ENCODE peak calls at places on chromosomes 16 and 17, in four cellular contexts. D, U, Z and B are unnamed samples.

GRCh38 chr17:50117202-50118040 is 12.5 kb downstream of the SAMD14 start:
- DNase-seq in D (peak; percentile 88), U (peak; percentile 38), Z (no peak), B (peak; percentile 66)

GRCh38 chr17:15776871-15777270 is 44.8 kb downstream of the TBC1D26 start:
- DNase-seq in D (no peak), U (no peak), Z (no peak), B (no peak)

GRCh38 chr16:25009822-25010221 is 5.3 kb downstream of the ARHGAP17 start:
- DNase-seq in D (no peak), U (no peak), Z (no peak), B (no peak)

GRCh38 chr16:58629681-58630640 is at the start of gene CNOT1:
- DNase-seq in D (peak; percentile 98), U (peak; percentile 99), Z (peak; percentile 100), B (peak; percentile 99)

GRCh38 chr17:38628441-38628840 is 22.7 kb upstream of the SRCIN1 start:
- DNase-seq in D (peak; percentile 76), U (peak; percentile 22), Z (no peak), B (peak; percentile 37)

GRCh38 chr16:50699345-50700159 is 6.1 kb downstream of the NOD2 start:
- DNase-seq in D (no peak), U (no peak), Z (no peak), B (peak; percentile 47)

GRCh38 chr16:58814348-58814801 is 80.3 kb upstream of the GOT2 start:
- DNase-seq in D (peak; percentile 55), U (peak; percentile 40), Z (no peak), B (peak; percentile 47)

GRCh38 chr17:50532452-50533024 is at the start of gene EPN3:
- DNase-seq in D (no peak), U (no peak), Z (no peak), B (no peak)

GRCh38 chr16:1357906-1358566 is 6.3 kb downstream of the GNPTG start:
- DNase-seq in D (no peak), U (no peak), Z (no peak), B (no peak)

GRCh38 chr17:81379523-81379942 is 15.7 kb upstream of the BAHCC1 start:
- DNase-seq in D (no peak), U (no peak), Z (no peak), B (no peak)

DNA sequence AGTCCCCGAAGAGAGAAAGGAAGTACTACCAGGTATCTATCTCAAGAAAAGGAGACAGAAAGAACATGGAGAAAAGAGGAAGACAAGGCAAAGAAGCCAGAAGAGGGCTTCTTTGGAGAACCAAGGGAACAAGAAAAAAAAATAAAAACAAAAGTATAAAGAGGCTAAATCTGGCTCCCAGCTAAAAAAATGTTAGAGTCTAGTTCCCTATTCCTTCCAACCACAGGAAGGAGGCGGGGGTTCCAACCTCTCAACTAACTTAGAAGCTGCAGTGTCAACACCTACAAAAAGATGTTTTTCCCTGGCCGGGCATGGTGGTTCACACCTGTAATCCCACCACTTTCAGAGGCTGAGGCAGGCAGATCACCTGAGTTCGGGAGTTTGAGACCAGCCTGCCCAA is 13.4 kb downstream of the UTP6 start:
- DNase-seq in D (no peak), U (peak; percentile 57), Z (no peak), B (no peak)
- H3K4me3 ChIP-seq in D (no peak overlapping the region), U (no peak overlapping the region), Z (no peak overlapping the region), B (no peak overlapping the region)

GRCh38 chr17:68539536-68540469 is 27.6 kb downstream of the PRKAR1A start:
- DNase-seq in D (no peak), U (peak; percentile 81), Z (no peak), B (peak; percentile 35)
- TF ChIP-seq CTCF in D (no peak), U (peak; percentile 86), Z (no peak), B (peak; percentile 9)

DNA sequence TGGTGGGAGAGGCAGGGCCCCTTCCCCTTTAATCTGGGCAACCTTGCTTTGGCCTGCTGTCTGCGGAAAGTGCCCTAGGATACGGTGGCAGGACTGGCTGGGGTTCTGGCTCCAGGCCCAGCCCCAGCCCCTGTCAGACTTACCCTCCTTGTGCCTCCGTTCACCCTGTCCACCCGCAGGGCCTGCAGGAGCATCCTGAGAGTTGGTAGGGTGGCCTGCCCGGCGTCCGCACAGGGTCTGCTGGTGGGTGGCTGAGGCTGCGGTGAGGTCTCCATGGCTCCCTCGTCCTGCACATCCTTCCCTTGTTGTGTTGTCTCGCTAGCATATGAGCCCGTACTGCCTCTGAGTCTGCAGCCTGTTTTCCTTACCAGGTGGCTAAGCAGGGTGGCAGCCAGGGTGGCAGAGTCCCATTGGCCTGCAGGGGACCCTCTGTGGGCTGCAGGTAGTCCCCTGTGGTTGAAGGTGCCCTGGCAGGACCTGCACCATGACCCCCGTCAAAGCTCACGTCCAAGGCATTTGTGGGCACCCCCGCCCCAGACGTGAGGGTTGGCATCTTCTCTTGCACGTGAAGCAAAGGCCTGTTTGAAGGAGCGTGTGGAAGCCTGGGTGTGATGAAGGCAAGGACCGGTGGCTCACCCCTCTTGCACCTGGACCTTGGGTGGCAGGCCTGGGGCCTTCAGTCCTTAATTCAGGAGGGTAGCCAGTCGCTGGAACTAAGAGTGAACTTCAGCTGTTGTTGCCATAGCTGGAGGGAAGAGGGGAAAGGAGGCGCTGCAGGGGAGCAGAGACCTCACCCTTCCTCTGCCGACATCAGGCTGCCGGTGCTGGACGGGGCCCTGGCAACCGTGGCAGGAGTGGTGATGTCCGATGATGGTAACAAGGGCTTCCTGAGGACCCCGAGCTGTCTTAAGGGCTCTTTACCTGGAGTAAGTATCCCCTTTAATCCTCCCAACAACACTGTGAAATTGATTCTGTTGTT is 293.7 kb downstream of the SEC14L1 start:
- DNase-seq in D (peak; percentile 47), U (no peak), Z (no peak), B (no peak)
- H3K4me3 ChIP-seq in D (peak overlapping the region; percentile 29), U (no peak overlapping the region), Z (no peak overlapping the region), B (no peak overlapping the region)

DNA sequence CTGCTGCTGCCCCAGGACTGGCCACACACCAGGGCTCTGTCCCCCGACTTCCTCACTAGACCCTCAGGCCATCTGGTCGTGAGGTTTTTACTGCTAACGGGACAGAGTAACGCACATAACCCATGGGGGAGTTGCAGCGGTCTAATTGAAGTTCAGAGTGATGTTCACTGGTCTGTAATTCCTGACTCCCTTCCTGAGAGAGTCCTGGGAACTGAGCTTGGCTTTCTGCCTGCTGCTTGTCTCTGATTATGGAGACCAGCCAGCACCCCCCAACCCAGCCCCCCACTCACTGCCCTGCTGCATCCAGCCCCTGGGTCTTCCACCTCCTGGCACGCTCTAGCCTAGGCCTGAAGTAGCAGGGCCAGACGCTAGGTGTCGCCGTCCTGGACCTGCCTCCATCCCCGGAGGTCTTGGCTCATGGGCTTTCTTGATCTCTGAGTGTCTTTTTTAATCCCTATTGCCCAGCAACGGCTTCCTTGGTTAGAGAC is 192.9 kb downstream of the CCDC182 start:
- DNase-seq in D (peak; percentile 93), U (peak; percentile 94), Z (no peak), B (peak; percentile 62)
- TF ChIP-seq CTCF in D (peak; percentile 88), U (peak; percentile 90), Z (no peak), B (peak; percentile 70)

GRCh38 chr16:78668393-78668792 is 568.9 kb downstream of the WWOX start:
- DNase-seq in D (no peak), U (no peak), Z (no peak), B (no peak)

GRCh38 chr16:78666318-78666717 is 566.9 kb downstream of the WWOX start:
- DNase-seq in D (no peak), U (no peak), Z (no peak), B (no peak)

GRCh38 chr16:78667675-78668074 is 568.2 kb downstream of the WWOX start:
- DNase-seq in D (no peak), U (no peak), Z (no peak), B (no peak)

GRCh38 chr16:78673157-78673556 is 573.7 kb downstream of the WWOX start:
- DNase-seq in D (no peak), U (no peak), Z (no peak), B (no peak)

DNA sequence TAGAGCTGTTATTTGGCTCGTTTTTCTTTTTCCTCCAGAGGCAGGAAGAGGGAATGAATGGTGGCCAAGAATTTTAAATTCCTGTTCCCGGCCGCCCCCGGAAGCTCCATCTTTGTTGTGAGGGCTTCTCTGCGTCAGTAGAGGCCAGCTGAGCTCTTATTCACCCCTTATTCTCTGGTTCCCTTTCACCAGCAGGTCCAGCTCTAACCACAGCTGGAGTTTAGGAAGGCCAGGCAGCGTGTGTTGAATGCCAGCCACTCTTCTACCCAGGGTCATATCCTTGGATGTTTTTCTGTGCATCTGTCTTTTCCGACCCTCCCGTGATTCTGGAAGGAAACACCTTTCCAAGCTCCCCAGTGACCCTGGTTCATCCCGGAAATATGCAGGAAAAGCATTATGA is 570.5 kb downstream of the WWOX start:
- DNase-seq in D (no peak), U (no peak), Z (no peak), B (no peak)
- H3K4me3 ChIP-seq in D (no peak overlapping the region), U (no peak overlapping the region), Z (no peak overlapping the region), B (no peak overlapping the region)

DNA sequence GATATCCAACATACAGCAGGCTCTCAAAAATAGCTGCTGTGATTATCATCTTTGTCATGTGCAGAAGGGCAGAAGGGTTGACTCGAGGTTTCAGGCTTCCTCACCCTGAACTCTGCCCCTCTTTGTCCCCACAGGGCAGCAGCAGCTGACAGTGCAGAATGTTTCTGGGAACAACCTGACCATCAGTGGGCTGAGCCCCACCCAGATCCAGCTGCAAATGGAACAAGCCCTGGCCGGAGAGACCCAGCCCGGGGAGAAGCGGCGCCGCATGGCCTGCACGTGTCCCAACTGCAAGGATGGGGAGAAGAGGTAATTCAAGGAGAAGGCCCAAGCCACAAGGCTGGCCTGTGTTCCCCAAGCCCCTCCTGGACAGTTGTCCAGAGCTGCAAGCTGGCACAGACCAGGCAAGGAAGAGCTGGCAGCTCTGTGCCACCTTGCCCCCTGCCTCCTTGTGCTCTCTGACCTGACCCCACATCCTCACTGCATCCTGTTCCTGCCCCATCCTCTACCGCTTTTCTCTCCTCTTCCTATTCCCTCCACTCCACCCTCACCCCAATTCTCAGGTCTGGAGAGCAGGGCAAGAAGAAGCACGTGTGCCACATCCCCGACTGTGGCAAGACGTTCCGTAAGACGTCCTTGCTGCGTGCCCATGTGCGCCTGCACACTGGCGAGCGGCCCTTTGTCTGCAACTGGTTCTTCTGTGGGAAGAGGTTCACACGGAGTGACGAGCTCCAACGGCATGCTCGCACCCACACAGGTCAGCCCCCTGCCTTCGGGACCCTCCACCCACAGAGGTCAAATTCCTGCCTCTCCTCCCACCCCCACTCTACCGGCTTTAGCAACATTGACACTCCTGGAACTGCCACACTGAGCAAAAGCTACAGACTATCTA is 16.3 kb upstream of the PNPO start:
- DNase-seq in D (no peak), U (no peak), Z (no peak), B (no peak)
- TF ChIP-seq CTCF in D (no peak), U (no peak), Z (no peak), B (no peak)

DNA sequence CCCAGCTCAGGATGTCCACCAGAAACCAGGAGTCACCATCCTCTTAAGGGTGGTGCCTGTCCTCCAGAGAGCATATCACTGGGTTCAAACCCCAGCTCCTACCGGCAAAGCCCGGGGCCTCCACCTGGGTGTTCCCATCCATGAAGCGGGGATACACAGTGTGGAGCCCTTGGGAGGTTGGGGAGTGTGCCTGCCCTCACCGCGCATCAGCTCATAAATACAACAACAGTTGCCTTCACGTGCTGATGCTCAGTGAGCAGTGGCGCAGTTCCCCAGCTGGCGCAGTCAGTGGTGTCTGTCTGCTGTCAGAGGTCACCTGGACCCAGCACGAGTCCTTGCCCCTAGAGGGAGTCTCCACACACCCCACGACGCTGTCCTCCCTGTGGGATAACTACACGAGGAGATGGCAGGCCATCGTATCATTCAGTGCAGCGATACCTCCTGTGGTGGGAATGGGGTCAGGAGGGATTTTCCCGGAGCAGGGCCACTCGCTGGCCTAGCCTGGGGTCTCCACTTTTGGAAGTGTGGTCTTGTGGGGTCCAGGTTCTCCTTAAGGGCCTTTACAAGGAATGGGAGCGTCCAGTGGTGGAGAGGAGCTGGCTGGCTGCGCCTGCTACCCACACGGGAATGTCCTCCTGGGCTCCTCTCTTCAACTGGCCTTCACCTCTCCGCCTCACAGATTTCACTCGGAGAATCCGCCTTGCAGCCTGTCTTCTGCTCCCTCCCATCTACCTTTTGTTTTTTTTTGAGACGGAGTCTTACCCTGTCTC is 2.3 kb upstream of the ELOB start:
- DNase-seq in D (no peak), U (no peak), Z (no peak), B (no peak)
- H3K4me3 ChIP-seq in D (no peak overlapping the region), U (no peak overlapping the region), Z (no peak overlapping the region), B (no peak overlapping the region)